ENCODE peak calls at places on chromosomes 16 and 17, in eight cellular contexts. One of them, this sample, is unnamed.

GRCh38 chr16:75535211-75535843 is 581 bp downstream of the CHST5 start:
- DNase-seq in neuronal stem cell: no peak
- DNase-seq in dorsolateral prefrontal cortex: no peak
- DNase-seq in left lung: no peak
- DNase-seq in cardiac fibroblast: no peak
- DNase-seq in hepatocyte: no peak
- DNase-seq in NCI-H2081: no peak
- DNase-seq in activated T-cell treated with anti-CD3 and anti-CD28 coated beads for 1 hour: no peak
- DNase-seq in this sample: no peak

GRCh38 chr16:31305219-31305618 is 45.4 kb downstream of the ITGAM start:
- DNase-seq in neuronal stem cell: no peak
- DNase-seq in dorsolateral prefrontal cortex: no peak
- DNase-seq in left lung: no peak
- DNase-seq in cardiac fibroblast: no peak
- DNase-seq in hepatocyte: no peak
- DNase-seq in NCI-H2081: no peak
- DNase-seq in activated T-cell treated with anti-CD3 and anti-CD28 coated beads for 1 hour: no peak
- DNase-seq in this sample: no peak

GRCh38 chr17:68085751-68086445 is 50.4 kb downstream of the KPNA2 start:
- DNase-seq in neuronal stem cell: no peak
- DNase-seq in dorsolateral prefrontal cortex: no peak
- DNase-seq in left lung: no peak
- DNase-seq in cardiac fibroblast: no peak
- DNase-seq in hepatocyte: peak
- DNase-seq in NCI-H2081: no peak
- DNase-seq in activated T-cell treated with anti-CD3 and anti-CD28 coated beads for 1 hour: no peak
- DNase-seq in this sample: no peak

GRCh38 chr17:78779848-78780247 is 2.2 kb downstream of the CYTH1 start:
- DNase-seq in neuronal stem cell: no peak
- DNase-seq in dorsolateral prefrontal cortex: no peak
- DNase-seq in left lung: no peak
- DNase-seq in cardiac fibroblast: no peak
- DNase-seq in hepatocyte: no peak
- DNase-seq in NCI-H2081: no peak
- DNase-seq in activated T-cell treated with anti-CD3 and anti-CD28 coated beads for 1 hour: peak
- DNase-seq in this sample: no peak

GRCh38 chr16:74749291-74750055 is 25.1 kb downstream of the FA2H start:
- DNase-seq in neuronal stem cell: no peak
- DNase-seq in dorsolateral prefrontal cortex: no peak
- DNase-seq in left lung: no peak
- DNase-seq in cardiac fibroblast: no peak
- DNase-seq in hepatocyte: no peak
- DNase-seq in NCI-H2081: no peak
- DNase-seq in activated T-cell treated with anti-CD3 and anti-CD28 coated beads for 1 hour: no peak
- DNase-seq in this sample: no peak

GRCh38 chr17:59421722-59422121 is 90.3 kb downstream of the YPEL2 start:
- DNase-seq in neuronal stem cell: no peak
- DNase-seq in dorsolateral prefrontal cortex: no peak
- DNase-seq in left lung: no peak
- DNase-seq in cardiac fibroblast: no peak
- DNase-seq in hepatocyte: no peak
- DNase-seq in NCI-H2081: no peak
- DNase-seq in activated T-cell treated with anti-CD3 and anti-CD28 coated beads for 1 hour: no peak
- DNase-seq in this sample: no peak

GRCh38 chr17:42421479-42422332 is 1.4 kb downstream of the CAVIN1 start:
- DNase-seq in neuronal stem cell: no peak
- DNase-seq in dorsolateral prefrontal cortex: no peak
- DNase-seq in left lung: peak
- DNase-seq in cardiac fibroblast: peak
- DNase-seq in hepatocyte: peak
- DNase-seq in NCI-H2081: no peak
- DNase-seq in activated T-cell treated with anti-CD3 and anti-CD28 coated beads for 1 hour: no peak
- DNase-seq in this sample: no peak

GRCh38 chr16:75591001-75591852 is 25.0 kb downstream of the GABARAPL2 start:
- DNase-seq in neuronal stem cell: no peak
- DNase-seq in dorsolateral prefrontal cortex: peak
- DNase-seq in left lung: no peak
- DNase-seq in cardiac fibroblast: peak
- DNase-seq in hepatocyte: peak
- DNase-seq in NCI-H2081: peak
- DNase-seq in activated T-cell treated with anti-CD3 and anti-CD28 coated beads for 1 hour: no peak
- DNase-seq in this sample: peak

GRCh38 chr17:64159051-64159590 is 29.2 kb upstream of the ERN1 start:
- DNase-seq in neuronal stem cell: no peak
- DNase-seq in dorsolateral prefrontal cortex: no peak
- DNase-seq in left lung: no peak
- DNase-seq in cardiac fibroblast: no peak
- DNase-seq in hepatocyte: no peak
- DNase-seq in NCI-H2081: no peak
- DNase-seq in activated T-cell treated with anti-CD3 and anti-CD28 coated beads for 1 hour: no peak
- DNase-seq in this sample: no peak

GRCh38 chr17:72492494-72492893 is 371.7 kb downstream of the SOX9 start:
- DNase-seq in neuronal stem cell: no peak
- DNase-seq in dorsolateral prefrontal cortex: no peak
- DNase-seq in left lung: no peak
- DNase-seq in cardiac fibroblast: no peak
- DNase-seq in hepatocyte: no peak
- DNase-seq in NCI-H2081: no peak
- DNase-seq in activated T-cell treated with anti-CD3 and anti-CD28 coated beads for 1 hour: no peak
- DNase-seq in this sample: no peak

GRCh38 chr17:33983824-33984574 is 271.1 kb upstream of the CCL2 start:
- DNase-seq in neuronal stem cell: no peak
- DNase-seq in dorsolateral prefrontal cortex: peak
- DNase-seq in left lung: no peak
- DNase-seq in cardiac fibroblast: no peak
- DNase-seq in hepatocyte: no peak
- DNase-seq in NCI-H2081: no peak
- DNase-seq in activated T-cell treated with anti-CD3 and anti-CD28 coated beads for 1 hour: no peak
- DNase-seq in this sample: no peak

GRCh38 chr16:11650641-11651591 is 17.3 kb upstream of the SNN start:
- DNase-seq in neuronal stem cell: no peak
- DNase-seq in dorsolateral prefrontal cortex: no peak
- DNase-seq in left lung: no peak
- DNase-seq in cardiac fibroblast: no peak
- DNase-seq in hepatocyte: no peak
- DNase-seq in NCI-H2081: no peak
- DNase-seq in activated T-cell treated with anti-CD3 and anti-CD28 coated beads for 1 hour: no peak
- DNase-seq in this sample: no peak

GRCh38 chr17:71409712-71410111 is 711.1 kb upstream of the SOX9 start:
- DNase-seq in neuronal stem cell: no peak
- DNase-seq in dorsolateral prefrontal cortex: no peak
- DNase-seq in left lung: no peak
- DNase-seq in cardiac fibroblast: peak
- DNase-seq in hepatocyte: no peak
- DNase-seq in NCI-H2081: no peak
- DNase-seq in activated T-cell treated with anti-CD3 and anti-CD28 coated beads for 1 hour: no peak
- DNase-seq in this sample: no peak

GRCh38 chr16:88910284-88911147 is 44.1 kb upstream of the PABPN1L start:
- DNase-seq in neuronal stem cell: no peak
- DNase-seq in dorsolateral prefrontal cortex: peak
- DNase-seq in left lung: no peak
- DNase-seq in cardiac fibroblast: no peak
- DNase-seq in hepatocyte: no peak
- DNase-seq in NCI-H2081: no peak
- DNase-seq in activated T-cell treated with anti-CD3 and anti-CD28 coated beads for 1 hour: no peak
- DNase-seq in this sample: no peak

GRCh38 chr17:4548061-4548461 is 7.1 kb downstream of the MYBBP1A start:
- DNase-seq in neuronal stem cell: no peak
- DNase-seq in dorsolateral prefrontal cortex: no peak
- DNase-seq in left lung: peak
- DNase-seq in cardiac fibroblast: no peak
- DNase-seq in hepatocyte: no peak
- DNase-seq in NCI-H2081: no peak
- DNase-seq in activated T-cell treated with anti-CD3 and anti-CD28 coated beads for 1 hour: no peak
- DNase-seq in this sample: no peak

GRCh38 chr17:61390479-61390791 is 9.2 kb upstream of the TBX2 start:
- DNase-seq in neuronal stem cell: no peak
- DNase-seq in dorsolateral prefrontal cortex: no peak
- DNase-seq in left lung: peak
- DNase-seq in cardiac fibroblast: no peak
- DNase-seq in hepatocyte: no peak
- DNase-seq in NCI-H2081: no peak
- DNase-seq in activated T-cell treated with anti-CD3 and anti-CD28 coated beads for 1 hour: no peak
- DNase-seq in this sample: no peak

GRCh38 chr17:27644586-27644985 is 13.6 kb downstream of the LGALS9 start:
- DNase-seq in neuronal stem cell: no peak
- DNase-seq in dorsolateral prefrontal cortex: no peak
- DNase-seq in left lung: no peak
- DNase-seq in cardiac fibroblast: peak
- DNase-seq in hepatocyte: no peak
- DNase-seq in NCI-H2081: no peak
- DNase-seq in activated T-cell treated with anti-CD3 and anti-CD28 coated beads for 1 hour: no peak
- DNase-seq in this sample: no peak

This sample was measured in head of caudate nucleus.